ENCODE peak calls at places on chromosome 16, in eight cellular contexts. G, L, R, X, Y, M, K and E are unnamed samples.

GRCh38 chr16:85221810-85222150 is 109.5 kb upstream of the CIBAR2 start:
- DNase-seq in K (no peak), X (no peak), Y (no peak), G (no peak), R (no peak), L (no peak), M (no peak), E (no peak)

GRCh38 chr16:3004319-3004718 is 8.4 kb upstream of the CLDN9 start:
- DNase-seq in Y (peak; percentile 39), R (no peak), G (no peak), L (no peak), K (no peak), M (peak; percentile 19), X (no peak), E (no peak)

GRCh38 chr16:85810097-85810741 is 10.7 kb downstream of the COX4I1 start:
- DNase-seq in K (no peak), R (no peak), X (no peak), L (no peak), M (no peak), Y (no peak), G (no peak), E (no peak)

GRCh38 chr16:15760129-15760528 is 96.7 kb downstream of the MYH11 start:
- DNase-seq in R (no peak), L (no peak), Y (no peak), G (no peak), X (no peak), M (no peak), K (no peak), E (no peak)

GRCh38 chr16:55035037-55035436 is 104.4 kb downstream of the IRX5 start:
- DNase-seq in R (peak; percentile 1), X (peak; percentile 12), G (no peak), M (no peak), L (no peak), Y (peak; percentile 18), K (no peak), E (peak; percentile 9)

GRCh38 chr16:62036101-62036806 is at the start of gene CDH8:
- DNase-seq in G (no peak), L (no peak), M (no peak), R (no peak), K (no peak), X (no peak), Y (no peak), E (no peak)

GRCh38 chr16:68364601-68364998 is 53.8 kb downstream of the PRMT7 start:
- DNase-seq in G (peak; percentile 31), M (no peak), R (no peak), Y (no peak), K (peak; percentile 25), X (no peak), L (no peak), E (no peak)

GRCh38 chr16:12664334-12664733 is 139.4 kb downstream of the CPPED1 start:
- DNase-seq in X (no peak), R (no peak), L (no peak), M (peak; percentile 74), Y (no peak), G (no peak), K (no peak), E (no peak)